ENCODE peak calls at places on chromosomes 4 and X, in seven cellular contexts. K, V, A, O, L, P and Q are unnamed samples.

GRCh38 chr4:139050436-139050835 is 34.9 kb downstream of the NOCT start:
- DNase-seq in L (no peak), O (no peak), P (no peak), K (no peak), A (no peak), V (peak; percentile 45), Q (peak; percentile 57)

GRCh38 chr4:78954048-78954666 is 14.9 kb upstream of the PAQR3 start:
- DNase-seq in A (no peak), V (peak; percentile 11), O (peak; percentile 56), L (peak; percentile 30), P (no peak), K (peak; percentile 57), Q (no peak)

GRCh38 chr4:140296871-140297570 is 76.4 kb upstream of the SCOC start:
- DNase-seq in P (no peak), L (no peak), A (no peak), K (peak; percentile 36), V (peak; percentile 28), O (no peak), Q (no peak)

GRCh38 chrX:9312922-9313867 is 151.7 kb upstream of the TBL1X start:
- DNase-seq in O (peak; percentile 46), K (peak; percentile 38), L (no peak), P (no peak), V (no peak), A (no peak), Q (no peak)

GRCh38 chr4:3836041-3836801 is 70.0 kb downstream of the ADRA2C start:
- DNase-seq in L (no peak), O (peak; percentile 74), V (no peak), A (peak; percentile 59), K (peak; percentile 82), P (no peak), Q (no peak)

GRCh38 chr4:6608758-6609414 is 31.6 kb upstream of the MRFAP1 start:
- DNase-seq in A (no peak), V (no peak), L (peak; percentile 21), P (peak; percentile 9), K (peak; percentile 60), O (peak; percentile 58), Q (no peak)

GRCh38 chrX:154918060-154918483 is 31.9 kb downstream of the F8A1 start:
- DNase-seq in O (peak; percentile 66), K (peak; percentile 88), V (peak; percentile 86), A (peak; percentile 33), L (peak; percentile 47), P (peak; percentile 7), Q (peak; percentile 80)

GRCh38 chr4:48047421-48047844 is 30.9 kb downstream of the NIPAL1 start:
- DNase-seq in A (no peak), P (no peak), L (no peak), V (no peak), O (no peak), K (no peak), Q (no peak)

GRCh38 chrX:72105436-72105835 is 26.3 kb downstream of the RTL5 start:
- DNase-seq in K (no peak), V (no peak), O (no peak), L (no peak), A (no peak), P (no peak), Q (no peak)

GRCh38 chrX:9988762-9989161 is 21.6 kb downstream of the CLDN34 start:
- DNase-seq in V (no peak), K (no peak), L (no peak), A (no peak), P (no peak), O (no peak), Q (no peak)

GRCh38 chr4:38099908-38100407 is 139.8 kb downstream of the PTTG2 start:
- DNase-seq in V (peak; percentile 95), L (no peak), K (no peak), P (no peak), A (peak; percentile 51), O (no peak), Q (peak; percentile 87)

GRCh38 chrX:56978172-56978571 is 17.2 kb downstream of the SPIN3 start:
- DNase-seq in K (peak; percentile 62), V (peak; percentile 30), L (no peak), A (peak; percentile 39), O (peak; percentile 35), P (no peak), Q (peak; percentile 44)

GRCh38 chr4:172220679-172221078 is 407.5 kb downstream of the GALNTL6 start:
- DNase-seq in L (no peak), K (no peak), O (no peak), P (no peak), V (no peak), A (no peak), Q (no peak)

GRCh38 chrX:149275836-149276235 is 229.3 kb downstream of the IDS start:
- DNase-seq in O (no peak), V (no peak), A (no peak), P (no peak), L (no peak), K (peak; percentile 59), Q (no peak)

GRCh38 chr4:31366041-31366440 is 645.9 kb downstream of the PCDH7 start:
- DNase-seq in O (no peak), V (peak; percentile 49), P (no peak), K (peak; percentile 8), A (no peak), L (no peak), Q (peak; percentile 30)

GRCh38 chrX:15853586-15854079 is 980 bp downstream of the AP1S2 start:
- DNase-seq in L (no peak), P (no peak), A (no peak), K (no peak), O (no peak), V (peak; percentile 25), Q (no peak)

GRCh38 chr4:104465201-104465600 is 29.5 kb downstream of the CXXC4 start:
- DNase-seq in P (no peak), V (no peak), L (no peak), O (no peak), A (no peak), K (no peak), Q (no peak)

GRCh38 chr4:79588679-79589078 is 180.7 kb upstream of the GK2 start:
- DNase-seq in A (peak; percentile 25), K (no peak), V (no peak), L (no peak), P (no peak), O (no peak), Q (peak; percentile 0)

GRCh38 chr4:16607693-16608092 is 290.8 kb downstream of the LDB2 start:
- DNase-seq in L (no peak), K (no peak), V (no peak), O (no peak), P (no peak), A (no peak), Q (no peak)

GRCh38 chr4:16019666-16020065 is 56.7 kb upstream of the FGFBP2 start:
- DNase-seq in A (peak; percentile 4), K (no peak), O (no peak), L (no peak), P (no peak), V (no peak), Q (no peak)

GRCh38 chr4:55768291-55768690 is 51.3 kb upstream of the EXOC1L start:
- DNase-seq in O (peak; percentile 45), K (peak; percentile 95), V (peak; percentile 77), L (peak; percentile 39), A (peak; percentile 61), P (peak; percentile 15), Q (peak; percentile 70)

GRCh38 chrX:139290310-139290709 is 240.2 kb upstream of the F9 start:
- DNase-seq in A (no peak), L (no peak), P (no peak), O (no peak), V (no peak), K (no peak), Q (no peak)

GRCh38 chr4:45550766-45551366 is 573.0 kb downstream of the GABRG1 start:
- DNase-seq in A (no peak), O (no peak), L (no peak), P (no peak), K (no peak), V (no peak), Q (no peak)

GRCh38 chr4:78776729-78777555 is 792 bp downstream of the BMP2K start:
- DNase-seq in L (peak; percentile 45), K (peak; percentile 73), O (peak; percentile 45), V (peak; percentile 71), A (peak; percentile 62), P (peak; percentile 3), Q (peak; percentile 71)

GRCh38 chr4:6724461-6725111 is 8.6 kb downstream of the BLOC1S4 start:
- DNase-seq in L (no peak), V (peak; percentile 63), P (no peak), A (no peak), O (no peak), K (no peak), Q (peak; percentile 41)

GRCh38 chrX:1462110-1462509 is 9.4 kb upstream of the ASMTL start:
- DNase-seq in O (no peak), L (no peak), V (no peak), A (no peak), K (no peak), P (no peak), Q (no peak)
- H3K18ac ChIP-seq in O (no peak overlapping the region), L (no peak overlapping the region), V (no peak overlapping the region), A (no peak overlapping the region), K (no peak overlapping the region), P (no peak overlapping the region), Q (no peak overlapping the region)

GRCh38 chr4:70613893-70614572 is 14.5 kb upstream of the ENAM start:
- DNase-seq in L (no peak), V (no peak), A (no peak), P (no peak), K (no peak), O (no peak), Q (no peak)
- H3K18ac ChIP-seq in L (no peak overlapping the region), V (no peak overlapping the region), A (no peak overlapping the region), P (no peak overlapping the region), K (no peak overlapping the region), O (no peak overlapping the region), Q (no peak overlapping the region)

DNA sequence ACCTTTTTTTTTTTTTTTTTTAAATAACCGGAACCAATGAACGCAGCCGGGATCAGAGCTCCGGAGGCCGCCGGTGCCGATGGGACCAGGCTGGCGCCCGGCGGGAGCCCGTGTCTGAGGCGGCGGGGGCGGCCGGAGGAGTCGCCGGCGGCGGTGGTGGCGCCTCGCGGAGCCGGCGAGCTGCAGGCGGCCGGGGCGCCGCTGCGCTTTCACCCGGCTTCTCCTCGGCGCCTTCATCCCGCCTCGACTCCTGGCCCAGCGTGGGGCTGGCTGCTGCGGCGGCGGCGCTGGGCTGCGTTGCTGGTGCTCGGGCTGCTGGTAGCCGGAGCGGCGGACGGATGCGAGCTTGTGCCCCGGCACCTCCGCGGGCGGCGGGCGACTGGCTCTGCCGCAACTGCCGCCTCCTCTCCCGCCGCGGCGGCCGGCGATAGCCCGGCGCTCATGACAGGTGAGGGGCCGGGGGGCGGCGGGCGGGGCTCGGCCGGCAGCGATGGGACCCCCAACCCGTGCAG is 337 bp downstream of the STIM2 start:
- DNase-seq in V (no peak), P (no peak), K (peak; percentile 65), L (peak; percentile 65), O (peak; percentile 57), A (peak; percentile 73), Q (peak; percentile 44)
- H3K18ac ChIP-seq in V (peak overlapping the region; percentile 94), P (no peak overlapping the region), K (peak overlapping the region; percentile 82), L (peak overlapping the region; percentile 98), O (no peak overlapping the region), A (peak overlapping the region; percentile 92), Q (no peak overlapping the region)

DNA sequence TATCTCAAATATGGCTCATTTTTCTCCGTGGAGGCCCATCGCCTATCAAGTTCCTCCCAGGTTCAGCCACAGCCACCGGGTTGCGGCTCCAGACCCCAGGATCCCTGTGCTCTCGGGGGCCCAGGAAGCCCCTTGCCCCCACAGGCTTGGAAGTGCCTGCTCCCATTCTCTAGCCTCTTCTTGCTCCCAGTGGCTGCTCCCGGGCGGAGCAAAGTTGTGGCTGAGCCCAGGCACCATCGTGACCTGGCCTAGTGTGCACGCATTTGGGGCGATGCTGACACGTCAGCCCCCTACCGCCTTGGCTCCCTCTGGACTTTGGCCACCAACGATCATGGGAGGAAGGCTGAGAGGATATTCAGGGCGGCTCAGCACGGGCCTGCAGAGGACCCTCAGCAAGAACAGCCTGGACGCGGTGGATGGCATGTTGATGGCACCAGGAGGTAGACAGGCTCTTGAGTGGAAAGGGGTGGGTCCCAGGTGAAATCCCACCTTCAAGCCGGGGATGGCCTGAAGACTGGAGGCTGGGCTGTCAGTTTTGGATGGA is 419.4 kb upstream of the AGA start:
- DNase-seq in K (no peak), V (no peak), A (no peak), O (no peak), P (no peak), L (no peak), Q (no peak)
- H3K18ac ChIP-seq in K (no peak overlapping the region), V (no peak overlapping the region), A (no peak overlapping the region), O (no peak overlapping the region), P (no peak overlapping the region), L (peak overlapping the region; percentile 80), Q (no peak overlapping the region)